ENCODE peak calls at places on chromosomes 7 and 10, in five cellular contexts. P is activated CD8-positive, alpha-beta memory T cell treated with anti-CD3 and anti-CD28 coated beads for 48 hours; M is T-cell; T is left cardiac atrium; E is colonic mucosa. R is an unnamed sample.

GRCh38 chr7:126842451-126842850 is 410.3 kb downstream of the GRM8 start:
- DNase-seq in T (no peak), E (no peak), M (no peak), P (no peak), R (no peak)

GRCh38 chr7:141991144-141991543 is 4.5 kb upstream of the MGAM start:
- DNase-seq in T (no peak), M (no peak), E (no peak), P (no peak), R (no peak)

GRCh38 chr10:36779238-36779846 is 346.1 kb upstream of the ANKRD30A start:
- DNase-seq in T (no peak), P (no peak), E (no peak), M (no peak), R (peak; percentile 43)

GRCh38 chr10:58264780-58265179 is 2.9 kb downstream of the IPMK start:
- DNase-seq in P (no peak), M (no peak), T (no peak), E (no peak), R (no peak)

GRCh38 chr7:106284516-106285050 is at the start of gene NAMPT:
- DNase-seq in M (no peak), E (peak; percentile 55), T (peak; percentile 72), P (peak; percentile 38), R (no peak)

GRCh38 chr7:1421946-1422345 is 37.3 kb downstream of the MICALL2 start:
- DNase-seq in M (no peak), T (no peak), E (no peak), P (no peak), R (no peak)

GRCh38 chr7:132930881-132931280 is 151.0 kb downstream of the CHCHD3 start:
- DNase-seq in T (no peak), P (no peak), E (no peak), M (no peak), R (no peak)

GRCh38 chr10:132872658-132873057 is 69.7 kb downstream of the CFAP46 start:
- DNase-seq in T (no peak), M (no peak), E (no peak), P (no peak), R (no peak)

GRCh38 chr10:97823734-97824133 is 25.9 kb upstream of the GOLGA7B start:
- DNase-seq in T (peak; percentile 57), P (no peak), M (no peak), E (no peak), R (no peak)

GRCh38 chr7:27104244-27105149 is 2.0 kb upstream of the HOXA2 start:
- DNase-seq in M (no peak), T (no peak), E (no peak), P (no peak), R (no peak)

GRCh38 chr7:22295402-22296264 is 61.3 kb downstream of the RAPGEF5 start:
- DNase-seq in T (no peak), P (no peak), E (no peak), M (no peak), R (no peak)

GRCh38 chr7:149662591-149663095 is 110.7 kb downstream of the ZNF467 start:
- DNase-seq in E (peak; percentile 77), M (peak; percentile 43), T (peak; percentile 53), P (peak; percentile 18), R (no peak)

GRCh38 chr7:120919466-120919865 is 31.1 kb upstream of the ING3 start:
- DNase-seq in P (no peak), M (no peak), E (no peak), T (no peak), R (no peak)

GRCh38 chr7:50349963-50350944 is 45.7 kb downstream of the IKZF1 start:
- DNase-seq in P (peak; percentile 62), T (no peak), M (peak; percentile 56), E (no peak), R (no peak)

GRCh38 chr10:102579206-102579790 is 65.0 kb upstream of the TRIM8 start:
- DNase-seq in P (no peak), M (no peak), E (no peak), T (no peak), R (no peak)

GRCh38 chr10:44975487-44976331 is 2.9 kb downstream of the DEPP1 start:
- DNase-seq in E (no peak), P (no peak), T (no peak), M (no peak), R (no peak)

GRCh38 chr10:71074176-71074755 is 138.1 kb upstream of the UNC5B start:
- DNase-seq in M (no peak), E (no peak), P (no peak), T (peak; percentile 8), R (no peak)

R was measured in brain pericyte.